ENCODE peak calls at places on chromosomes 6 and 20, in seven cellular contexts. A is fibroblast of lung, P is pancreas, S is colonic mucosa, J is OCI-LY7, H is tibial nerve, T is transverse colon. M is an unnamed sample.

GRCh38 chr20:12949429-12949980 is 59.3 kb upstream of the SPTLC3 start:
- DNase-seq in P (no peak), S (no peak), A (peak), J (no peak), H (no peak), T (no peak), M (no peak)

GRCh38 chr6:162153991-162154390 is 573.6 kb downstream of the PRKN start:
- DNase-seq in H (no peak), P (no peak), S (no peak), J (no peak), A (no peak), T (no peak), M (no peak)

GRCh38 chr6:166476061-166476591 is 93.4 kb upstream of the MPC1 start:
- DNase-seq in T (no peak), P (no peak), A (no peak), H (no peak), J (no peak), S (no peak), M (no peak)

GRCh38 chr6:131362070-131362469 is 211.0 kb upstream of the ARG1 start:
- DNase-seq in A (no peak), J (no peak), H (no peak), T (no peak), S (no peak), P (no peak), M (no peak)

GRCh38 chr6:90719321-90720195 is 132.7 kb upstream of the MAP3K7 start:
- DNase-seq in J (no peak), T (no peak), P (no peak), A (no peak), H (no peak), S (no peak), M (no peak)

GRCh38 chr20:61114776-61115175 is 137.3 kb upstream of the CDH4 start:
- DNase-seq in S (no peak), P (no peak), H (no peak), A (no peak), J (no peak), T (no peak), M (no peak)

GRCh38 chr20:32179934-32180333 is 27.6 kb downstream of the PLAGL2 start:
- DNase-seq in H (no peak), J (no peak), T (no peak), P (no peak), S (no peak), A (no peak), M (no peak)

GRCh38 chr6:96152114-96152708 is 136.4 kb downstream of the FUT9 start:
- DNase-seq in A (no peak), T (no peak), P (no peak), H (no peak), S (no peak), J (no peak), M (no peak)

GRCh38 chr6:146194434-146194833 is 165.6 kb downstream of the GRM1 start:
- DNase-seq in S (no peak), H (no peak), A (no peak), J (no peak), T (no peak), P (no peak), M (no peak)

GRCh38 chr20:19780261-19780660 is 22.2 kb downstream of the RIN2 start:
- DNase-seq in S (no peak), A (no peak), T (no peak), H (no peak), J (no peak), P (no peak), M (no peak)

GRCh38 chr6:113405326-113406050 is 451.7 kb upstream of the MARCKS start:
- DNase-seq in T (no peak), A (peak), S (no peak), J (no peak), H (no peak), P (no peak), M (no peak)
- H3K27ac ChIP-seq in T (no peak), A (no peak), S (no peak), J (no peak), H (no peak), P (no peak), M (no peak)

DNA sequence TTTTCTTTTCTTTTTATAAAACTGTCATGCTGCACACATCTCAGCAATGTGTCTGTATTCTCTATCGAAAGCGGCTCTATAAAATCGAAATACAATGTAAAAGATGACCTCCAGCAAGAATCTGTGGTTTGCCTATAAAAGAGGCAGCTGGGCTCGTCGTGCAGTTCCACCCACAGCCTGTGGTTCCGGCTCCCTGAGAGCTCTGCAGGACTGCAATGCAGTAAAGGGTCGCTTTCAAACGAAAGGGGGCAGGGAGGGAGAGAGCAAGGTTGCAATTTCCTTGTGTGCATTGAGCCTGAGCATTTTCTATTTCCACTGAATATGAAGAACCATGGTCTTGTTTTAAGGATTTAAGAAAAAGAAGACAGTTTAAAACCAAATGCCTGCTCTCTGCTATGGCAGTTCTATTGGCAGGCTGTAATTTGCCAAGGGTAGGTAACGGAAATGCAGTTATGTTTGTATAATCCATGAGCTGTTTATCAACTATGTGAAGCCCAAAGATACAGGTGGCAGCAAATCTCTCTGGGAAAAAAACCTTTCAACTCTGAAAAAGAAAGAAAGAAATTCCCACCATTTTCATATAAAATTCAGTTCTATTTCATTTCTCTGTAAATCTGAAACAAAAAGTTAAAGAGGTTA is 236.5 kb downstream of the HACE1 start:
- DNase-seq in P (no peak), H (no peak), J (peak), T (no peak), A (no peak), S (peak), M (no peak)
- TF ChIP-seq CTCF in P (no peak), H (no peak), J (peak), T (peak), A (no peak), S (peak), M (no peak)

DNA sequence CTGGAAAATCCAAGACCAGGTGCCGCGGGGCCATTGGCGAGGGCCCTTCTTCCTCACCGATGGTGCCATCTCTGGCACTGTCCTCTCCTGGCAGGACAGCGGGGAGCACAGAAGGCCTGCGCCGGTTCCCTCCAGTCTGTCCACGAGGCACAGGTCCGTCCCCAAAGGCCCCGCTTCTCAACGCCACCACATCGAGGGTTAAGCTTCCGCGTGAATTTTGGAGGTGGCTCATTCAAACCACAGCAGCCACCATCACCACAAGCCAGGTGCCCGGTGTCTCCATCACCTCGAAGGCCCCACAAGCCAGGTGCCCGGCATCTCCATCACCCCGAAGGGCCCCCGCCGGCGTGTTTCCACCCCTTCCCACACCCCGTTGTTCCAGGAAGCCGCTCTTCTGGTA is 10.1 kb upstream of the KIF25 start:
- DNase-seq in A (no peak), H (no peak), T (no peak), P (no peak), J (no peak), S (no peak), M (no peak)
- H3K27ac ChIP-seq in A (no peak), H (no peak), T (no peak), P (no peak), J (no peak), S (no peak), M (no peak)

DNA sequence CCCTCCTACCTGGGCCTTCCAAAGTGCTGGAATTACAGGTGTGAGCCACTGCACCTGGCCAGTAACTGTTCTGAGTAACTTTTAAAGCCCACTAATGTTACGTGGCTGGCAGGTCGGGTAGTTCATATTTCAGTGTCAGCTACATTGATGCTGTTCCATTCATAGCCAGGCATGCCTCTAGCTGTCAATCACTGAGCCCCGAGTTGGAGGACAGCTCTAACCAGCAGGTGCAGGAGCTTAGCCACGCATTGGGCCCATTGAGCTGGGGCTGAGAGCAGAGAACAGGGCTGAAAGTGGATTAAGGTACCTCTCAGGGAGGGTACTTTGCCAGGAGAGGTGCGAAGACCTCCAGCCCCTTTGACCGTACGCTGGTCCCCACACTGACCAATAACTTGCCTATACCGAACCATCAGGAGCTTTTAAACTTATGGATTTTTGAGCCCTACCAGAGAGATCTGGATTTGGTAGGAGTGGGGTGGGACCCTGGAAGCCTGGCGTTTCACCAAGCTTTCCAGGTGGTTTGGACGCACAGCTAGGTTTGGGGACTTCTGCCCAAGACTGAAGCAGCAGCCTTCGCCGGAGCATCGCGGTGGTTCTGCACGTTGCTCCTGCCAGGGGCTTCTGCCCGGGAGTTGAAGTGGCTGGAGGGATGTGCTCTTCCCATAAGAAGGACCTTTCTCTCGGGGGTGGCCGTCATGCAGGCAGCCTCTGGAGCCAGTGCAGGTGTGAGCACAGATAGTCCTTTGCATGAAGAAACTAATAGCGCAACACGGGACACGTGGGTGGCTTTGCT is 82.6 kb downstream of the SERAC1 start:
- DNase-seq in A (no peak), S (no peak), H (no peak), P (no peak), T (no peak), J (no peak), M (no peak)
- TF ChIP-seq CTCF in A (no peak), S (no peak), H (no peak), P (no peak), T (no peak), J (no peak), M (no peak)

GRCh38 chr20:49637238-49637637 is 69.3 kb upstream of the PTGIS start:
- DNase-seq in P (no peak), J (no peak), T (no peak), H (no peak), A (no peak), S (no peak), M (no peak)

GRCh38 chr20:49635171-49635570 is 67.2 kb upstream of the PTGIS start:
- DNase-seq in S (peak), A (peak), H (peak), T (peak), P (no peak), J (peak), M (no peak)

GRCh38 chr20:49636447-49636846 is 68.5 kb upstream of the PTGIS start:
- DNase-seq in T (no peak), H (no peak), J (peak), A (no peak), P (peak), S (no peak), M (no peak)

GRCh38 chr20:49634116-49634515 is 66.2 kb upstream of the PTGIS start:
- DNase-seq in P (no peak), A (no peak), T (no peak), H (no peak), J (no peak), S (no peak), M (no peak)

GRCh38 chr20:49635829-49636228 is 67.9 kb upstream of the PTGIS start:
- DNase-seq in H (no peak), J (peak), S (no peak), P (no peak), A (no peak), T (no peak), M (no peak)
- H3K27ac ChIP-seq in H (peak), J (peak), S (no peak), P (no peak), A (no peak), T (peak), M (no peak)

GRCh38 chr20:51563597-51564332 is 21.2 kb upstream of the NFATC2 start:
- DNase-seq in J (no peak), P (peak), A (peak), T (peak), S (peak), H (peak), M (no peak)

GRCh38 chr20:51566594-51566993 is 24.1 kb upstream of the NFATC2 start:
- DNase-seq in H (no peak), P (no peak), A (no peak), S (no peak), J (no peak), T (no peak), M (no peak)

GRCh38 chr20:51565741-51566140 is 23.2 kb upstream of the NFATC2 start:
- DNase-seq in T (no peak), S (no peak), H (no peak), P (no peak), A (no peak), J (no peak), M (no peak)

GRCh38 chr20:51563141-51563596 is 20.6 kb upstream of the NFATC2 start:
- DNase-seq in S (no peak), P (no peak), A (no peak), J (no peak), T (peak), H (no peak), M (no peak)

GRCh38 chr20:51565298-51565697 is 22.8 kb upstream of the NFATC2 start:
- DNase-seq in H (no peak), T (no peak), P (no peak), A (no peak), S (no peak), J (no peak), M (no peak)
- TF ChIP-seq CTCF in H (no peak), T (no peak), P (no peak), A (no peak), S (no peak), J (no peak), M (no peak)

GRCh38 chr6:150684161-150684560 is 84.5 kb downstream of the PLEKHG1 start:
- DNase-seq in H (no peak), T (no peak), S (no peak), J (no peak), P (no peak), A (no peak), M (no peak)
- H3K27ac ChIP-seq in H (peak), T (peak), S (no peak), J (no peak), P (no peak), A (no peak), M (no peak)

DNA sequence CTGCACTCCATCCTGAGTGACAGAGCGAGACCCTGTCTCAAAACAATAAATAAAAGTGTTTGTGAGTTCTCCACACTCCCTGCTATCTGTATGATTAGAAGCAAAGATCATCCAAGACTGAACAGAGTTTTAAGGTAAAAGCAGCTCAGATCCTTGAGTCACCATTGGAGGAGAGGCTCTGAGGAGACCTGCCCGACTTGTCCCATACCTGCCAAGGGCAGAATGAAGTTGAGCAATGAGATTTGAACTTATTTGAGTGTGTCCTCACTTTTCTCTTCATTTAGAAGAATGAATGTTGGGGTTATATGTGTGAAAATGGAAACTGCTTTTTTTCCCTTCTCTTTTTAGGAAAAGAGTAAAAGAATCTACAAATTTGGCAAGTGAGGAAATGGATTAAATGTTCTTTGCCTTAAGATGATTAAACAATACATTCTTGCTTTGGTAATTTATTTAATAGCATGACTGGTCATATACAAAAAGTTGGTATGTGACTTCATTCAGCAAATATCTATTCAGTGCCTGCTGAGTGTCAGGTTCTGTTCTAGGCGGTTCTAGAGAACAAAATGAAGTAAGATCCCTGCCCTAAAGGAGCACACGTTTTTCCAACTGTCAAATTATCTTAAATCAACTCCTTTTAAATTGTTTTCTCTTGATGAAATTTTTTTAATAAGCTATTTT is 195.7 kb downstream of the ALDH8A1 start:
- DNase-seq in T (no peak), J (no peak), H (no peak), P (no peak), S (no peak), A (no peak), M (no peak)
- TF ChIP-seq CTCF in T (no peak), J (no peak), H (no peak), P (no peak), S (no peak), A (no peak), M (no peak)

DNA sequence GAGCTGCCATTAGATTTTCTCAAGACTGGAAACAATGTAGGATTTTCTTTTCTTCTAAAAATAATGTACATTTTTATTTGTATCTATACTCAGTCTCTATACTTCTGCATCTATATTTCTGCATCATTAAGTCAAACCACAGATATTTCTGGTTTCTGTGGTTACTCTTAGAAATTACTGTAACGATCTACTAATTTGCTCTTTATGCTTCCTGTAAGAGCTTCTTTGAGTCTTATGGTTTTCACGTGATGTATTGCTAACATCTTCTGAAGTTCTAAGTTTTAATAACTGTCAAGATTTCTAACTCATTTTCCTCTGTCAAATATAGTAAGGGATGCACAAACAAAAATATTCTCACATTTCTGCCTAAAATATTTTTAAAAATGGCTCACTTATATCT is 1144.5 kb downstream of the HACE1 start:
- DNase-seq in H (no peak), P (no peak), J (no peak), S (no peak), T (no peak), A (no peak), M (no peak)
- H3K27ac ChIP-seq in H (no peak), P (no peak), J (no peak), S (no peak), T (no peak), A (no peak), M (no peak)

DNA sequence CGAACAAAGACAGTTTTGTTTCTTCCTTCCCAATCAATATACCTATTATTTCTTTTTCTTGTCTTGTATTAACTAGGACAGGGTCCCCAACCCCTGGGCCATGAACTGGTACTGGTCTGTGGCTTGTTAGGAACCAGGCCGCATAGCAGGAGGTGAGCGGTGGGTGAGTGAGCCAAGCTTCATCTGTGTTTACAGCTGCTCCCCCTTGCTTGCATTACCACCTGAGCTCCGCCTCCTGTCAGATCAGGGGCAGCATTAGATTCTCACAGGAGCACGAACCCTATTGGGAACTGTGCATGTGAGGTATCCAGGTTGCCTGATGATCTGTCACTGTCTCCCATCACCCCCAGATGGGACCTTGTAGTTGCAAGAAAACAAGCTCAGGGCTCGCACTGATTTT is 151.9 kb downstream of the CDKAL1 start:
- DNase-seq in H (no peak), J (no peak), S (no peak), P (no peak), T (no peak), A (no peak), M (no peak)
- TF ChIP-seq CTCF in H (no peak), J (peak), S (no peak), P (no peak), T (no peak), A (no peak), M (no peak)